ENCODE peak calls at places on chromosomes 3 and 15, in eight cellular contexts. P, W, J, H, Q, G, N and L are unnamed samples.
A peak's percentile ranks its signal among the peaks of the same experiment; 100 is the strongest.

GRCh38 chr3:10951295-10951926 is 41.1 kb upstream of the SLC6A1 start:
- DNase-seq in G (no peak), H (no peak), J (no peak), N (no peak), W (no peak), P (no peak), Q (no peak), L (no peak)

GRCh38 chr15:77025066-77025435 is 30.1 kb downstream of the PSTPIP1 start:
- DNase-seq in W (no peak), J (no peak), P (no peak), N (peak; percentile 17), Q (no peak), H (no peak), G (no peak), L (no peak)

GRCh38 chr3:123652346-123652984 is 67.6 kb upstream of the HACD2 start:
- DNase-seq in W (peak; percentile 78), P (peak; percentile 89), J (peak; percentile 71), H (peak; percentile 88), N (peak; percentile 88), Q (peak; percentile 74), G (no peak), L (peak; percentile 40)

GRCh38 chr3:46712191-46713047 is 5.2 kb downstream of the PRSS50 start:
- DNase-seq in H (no peak), P (no peak), J (no peak), N (no peak), Q (no peak), G (no peak), W (no peak), L (no peak)

GRCh38 chr3:42486814-42487569 is 15.5 kb upstream of the VIPR1 start:
- DNase-seq in N (no peak), G (no peak), Q (no peak), H (no peak), W (no peak), J (no peak), P (no peak), L (no peak)

GRCh38 chr15:35736150-35736549 is 190.2 kb upstream of the DPH6 start:
- DNase-seq in N (no peak), H (no peak), P (no peak), W (no peak), J (peak; percentile 75), Q (no peak), G (no peak), L (peak; percentile 80)

GRCh38 chr3:30305021-30305420 is 301.4 kb upstream of the TGFBR2 start:
- DNase-seq in N (no peak), W (no peak), J (no peak), G (no peak), H (no peak), Q (no peak), P (no peak), L (no peak)

GRCh38 chr15:30985081-30985531 is 6.3 kb downstream of the MTMR10 start:
- DNase-seq in Q (peak; percentile 59), N (no peak), G (no peak), J (no peak), H (no peak), W (peak; percentile 27), P (no peak), L (peak; percentile 8)

GRCh38 chr3:12818773-12819172 is 22.3 kb downstream of the CAND2 start:
- DNase-seq in J (no peak), P (no peak), W (no peak), Q (no peak), N (no peak), G (no peak), H (no peak), L (no peak)

GRCh38 chr15:82197734-82198594 is 64.6 kb downstream of the EFL1 start:
- DNase-seq in H (peak; percentile 91), P (peak; percentile 86), Q (peak; percentile 73), G (no peak), W (peak; percentile 76), N (peak; percentile 71), J (peak; percentile 86), L (peak; percentile 53)

GRCh38 chr15:88006146-88006545 is 250.4 kb downstream of the NTRK3 start:
- DNase-seq in W (no peak), P (no peak), G (no peak), N (no peak), H (no peak), Q (no peak), J (no peak), L (no peak)

GRCh38 chr3:87761795-87762194 is 297.0 kb downstream of the CGGBP1 start:
- DNase-seq in J (no peak), W (no peak), H (no peak), N (no peak), P (no peak), Q (no peak), G (no peak), L (no peak)

GRCh38 chr3:87761341-87761740 is 297.5 kb downstream of the CGGBP1 start:
- DNase-seq in N (no peak), P (no peak), H (no peak), G (no peak), J (no peak), Q (no peak), W (no peak), L (no peak)

GRCh38 chr3:87755852-87756251 is 303.0 kb downstream of the CGGBP1 start:
- DNase-seq in W (no peak), Q (no peak), P (no peak), G (no peak), N (no peak), H (no peak), J (no peak), L (no peak)

DNA sequence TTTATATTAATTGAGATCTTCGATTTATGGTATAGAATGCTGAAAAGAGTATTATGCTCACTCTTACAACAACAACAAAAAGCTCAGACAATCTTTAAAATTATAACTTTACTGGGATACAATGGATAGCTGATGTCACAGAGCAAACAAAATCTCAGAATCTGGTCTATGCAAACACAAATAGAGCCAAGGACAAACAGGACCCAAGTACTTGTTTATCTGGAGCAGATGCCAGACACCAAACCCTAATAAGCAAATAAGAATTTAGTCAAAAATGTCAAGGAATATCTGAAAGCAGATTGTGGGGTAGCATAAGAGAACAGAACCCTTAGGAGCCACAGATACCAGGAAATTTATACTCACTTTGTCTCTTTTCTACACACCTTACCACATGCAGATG is 302.2 kb downstream of the CGGBP1 start:
- DNase-seq in J (no peak), Q (no peak), P (no peak), G (no peak), N (no peak), W (no peak), H (no peak), L (no peak)
- H3K4me3 ChIP-seq in J (no peak overlapping the region), Q (no peak overlapping the region), P (no peak overlapping the region), G (no peak overlapping the region), N (no peak overlapping the region), W (no peak overlapping the region), H (no peak overlapping the region), L (no peak overlapping the region)

DNA sequence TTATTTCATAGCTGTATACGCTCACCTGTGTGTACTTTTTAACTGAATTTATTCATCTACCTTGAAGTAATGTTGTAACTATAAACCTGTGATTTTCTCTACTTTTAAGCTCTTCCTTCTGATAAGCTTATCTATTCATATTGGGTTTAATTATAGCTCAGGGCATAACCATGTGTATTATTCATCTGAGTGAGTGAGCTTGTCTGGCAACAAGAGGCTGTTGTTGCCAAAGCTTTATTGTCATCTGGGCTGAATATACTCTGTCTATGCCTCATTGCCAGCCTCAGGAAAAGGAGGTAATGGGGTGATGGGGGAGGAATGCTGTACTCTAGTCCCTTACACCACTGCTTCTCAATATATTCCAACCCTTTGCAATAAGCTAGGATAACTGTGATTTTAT is 292.4 kb downstream of the UBE2E2 start:
- DNase-seq in J (peak; percentile 50), W (no peak), G (no peak), H (no peak), Q (peak; percentile 58), N (no peak), P (no peak), L (peak; percentile 81)
- TF ChIP-seq CTCF in J (no peak), W (no peak), G (no peak), H (no peak), Q (no peak), N (no peak), P (no peak), L (no peak)

DNA sequence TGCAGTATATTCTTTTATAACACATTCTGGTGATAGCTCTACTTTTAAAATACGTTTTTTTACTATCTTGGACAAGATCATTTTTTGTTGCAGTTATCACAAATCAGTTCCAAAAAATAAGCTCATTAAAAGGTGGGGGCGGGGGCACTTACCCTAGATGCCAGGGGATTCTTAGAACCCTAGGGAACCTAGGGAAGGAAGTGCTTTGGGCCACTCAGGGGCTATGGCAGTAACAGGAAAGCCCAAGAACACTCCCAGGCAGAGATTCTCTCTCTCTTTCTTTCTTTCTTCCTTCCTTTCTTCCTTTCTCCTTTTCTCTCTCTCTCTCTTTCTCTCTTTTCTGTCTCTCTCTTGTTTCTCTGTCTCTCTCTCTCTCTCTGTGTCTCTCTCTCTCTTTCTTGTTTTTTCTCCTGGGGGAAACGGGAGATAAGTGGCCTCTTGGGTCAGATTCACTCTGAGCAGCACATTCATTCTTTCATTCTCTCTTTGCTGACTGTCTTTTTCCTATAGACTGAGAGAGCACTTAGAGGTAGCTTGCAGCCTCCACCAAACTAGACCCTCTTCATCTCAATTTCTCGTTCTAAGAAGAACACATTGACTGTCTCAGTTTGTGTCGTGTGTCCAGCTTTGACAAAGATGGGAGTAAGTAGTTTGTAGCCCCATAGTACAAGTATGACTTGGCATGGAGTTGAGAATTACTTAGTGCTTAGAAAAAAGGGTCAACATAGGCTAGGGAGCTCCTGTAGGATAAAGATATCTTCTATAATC is 16.6 kb downstream of the SCAANT1 start:
- DNase-seq in P (no peak), J (no peak), W (no peak), Q (no peak), H (no peak), N (no peak), G (no peak), L (no peak)
- H3K4me3 ChIP-seq in P (no peak overlapping the region), J (no peak overlapping the region), W (no peak overlapping the region), Q (no peak overlapping the region), H (no peak overlapping the region), N (no peak overlapping the region), G (no peak overlapping the region), L (no peak overlapping the region)

DNA sequence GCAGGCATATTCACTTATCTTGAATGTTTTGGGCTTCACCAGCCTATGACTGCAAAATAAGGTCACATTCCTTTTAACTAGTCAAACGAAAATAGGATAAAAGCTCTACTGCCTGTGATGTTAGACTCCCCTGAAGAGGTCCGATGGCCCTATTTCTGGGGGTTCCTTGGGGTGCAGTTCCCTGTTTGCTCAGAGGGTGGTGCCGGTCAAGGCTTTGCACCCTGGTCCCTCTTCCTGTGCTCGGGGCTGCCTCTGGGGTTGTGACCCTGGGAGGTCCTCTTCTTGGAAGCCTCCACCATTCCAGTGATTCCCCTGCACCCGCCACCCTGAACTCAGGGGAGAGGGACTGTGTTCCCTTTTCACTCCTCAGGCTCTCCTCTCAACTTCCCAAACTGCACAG is 86.7 kb upstream of the ANKRD34C start:
- DNase-seq in H (peak; percentile 66), G (no peak), J (no peak), N (no peak), P (no peak), Q (no peak), W (no peak), L (no peak)
- TF ChIP-seq CTCF in H (peak; percentile 68), G (no peak), J (peak; percentile 11), N (no peak), P (no peak), Q (peak; percentile 9), W (no peak), L (peak; percentile 9)